ENCODE peak calls at places on chromosome 11, in seven cellular contexts. W is NT2/D1, V is H1, M is HepG2, A is SK-N-SH, G is K562, T is GM12878. S is an unnamed sample.
A peak's percentile ranks its signal among the peaks of the same experiment; 100 is the strongest.

GRCh38 chr11:64531906-64532312 is 59.1 kb upstream of the SLC22A12 start:
- DNase-seq in W (no peak), V (no peak), M (no peak), A (no peak), G (no peak), T (no peak), S (no peak)

GRCh38 chr11:118251858-118252652 is at the start of gene MPZL3:
- DNase-seq in W (peak; percentile 79), V (peak; percentile 29), M (peak; percentile 91), A (peak; percentile 74), G (peak; percentile 82), T (peak; percentile 85), S (peak; percentile 96)

GRCh38 chr11:124080319-124081001 is 34.8 kb upstream of the VWA5A start:
- DNase-seq in W (no peak), V (no peak), M (no peak), A (no peak), G (no peak), T (no peak), S (no peak)

GRCh38 chr11:3609416-3610265 is 32.2 kb downstream of the ART5 start:
- DNase-seq in W (peak; percentile 50), V (no peak), M (peak; percentile 13), A (peak; percentile 75), G (peak; percentile 56), T (no peak), S (peak; percentile 35)

GRCh38 chr11:921921-922678 is 3.6 kb upstream of the AP2A2 start:
- DNase-seq in W (no peak), V (no peak), M (no peak), A (no peak), G (peak; percentile 57), T (no peak), S (no peak)

GRCh38 chr11:111696556-111696955 is 69.6 kb downstream of the PPP2R1B start:
- DNase-seq in W (no peak), V (no peak), M (no peak), A (no peak), G (no peak), T (no peak), S (no peak)

GRCh38 chr11:12802418-12803085 is 128.3 kb downstream of the TEAD1 start:
- DNase-seq in W (no peak), V (no peak), M (peak; percentile 99), A (no peak), G (peak; percentile 61), T (no peak), S (peak; percentile 97)

GRCh38 chr11:108414958-108415357 is 52.4 kb downstream of the C11orf65 start:
- DNase-seq in W (no peak), V (no peak), M (no peak), A (no peak), G (no peak), T (no peak), S (no peak)

GRCh38 chr11:106409201-106409600 is 331.7 kb downstream of the AASDHPPT start:
- DNase-seq in W (no peak), V (no peak), M (no peak), A (no peak), G (no peak), T (no peak), S (no peak)

GRCh38 chr11:115119136-115119535 is 385.1 kb downstream of the CADM1 start:
- DNase-seq in W (no peak), V (no peak), M (no peak), A (no peak), G (no peak), T (no peak), S (no peak)

GRCh38 chr11:108524422-108524821 is 26.2 kb upstream of the POGLUT3 start:
- DNase-seq in W (no peak), V (no peak), M (no peak), A (no peak), G (no peak), T (no peak), S (no peak)

GRCh38 chr11:23653071-23653675 is 792.9 kb upstream of the CCDC179 start:
- DNase-seq in W (no peak), V (no peak), M (no peak), A (no peak), G (no peak), T (no peak), S (no peak)

GRCh38 chr11:120295110-120295509 is 30.0 kb upstream of the TLCD5 start:
- DNase-seq in W (no peak), V (no peak), M (no peak), A (peak; percentile 72), G (no peak), T (no peak), S (no peak)
- TF ChIP-seq YY1 in W (no peak), V (no peak), M (no peak), A (peak; percentile 42), G (no peak), T (no peak), S (no peak)

GRCh38 chr11:130323452-130324448 is 9.0 kb upstream of the ZBTB44 start:
- DNase-seq in W (no peak), V (no peak), M (no peak), A (no peak), G (no peak), T (no peak), S (no peak)
- TF ChIP-seq YY1 in W (no peak), V (no peak), M (no peak), A (no peak), G (no peak), T (no peak), S (no peak)

DNA sequence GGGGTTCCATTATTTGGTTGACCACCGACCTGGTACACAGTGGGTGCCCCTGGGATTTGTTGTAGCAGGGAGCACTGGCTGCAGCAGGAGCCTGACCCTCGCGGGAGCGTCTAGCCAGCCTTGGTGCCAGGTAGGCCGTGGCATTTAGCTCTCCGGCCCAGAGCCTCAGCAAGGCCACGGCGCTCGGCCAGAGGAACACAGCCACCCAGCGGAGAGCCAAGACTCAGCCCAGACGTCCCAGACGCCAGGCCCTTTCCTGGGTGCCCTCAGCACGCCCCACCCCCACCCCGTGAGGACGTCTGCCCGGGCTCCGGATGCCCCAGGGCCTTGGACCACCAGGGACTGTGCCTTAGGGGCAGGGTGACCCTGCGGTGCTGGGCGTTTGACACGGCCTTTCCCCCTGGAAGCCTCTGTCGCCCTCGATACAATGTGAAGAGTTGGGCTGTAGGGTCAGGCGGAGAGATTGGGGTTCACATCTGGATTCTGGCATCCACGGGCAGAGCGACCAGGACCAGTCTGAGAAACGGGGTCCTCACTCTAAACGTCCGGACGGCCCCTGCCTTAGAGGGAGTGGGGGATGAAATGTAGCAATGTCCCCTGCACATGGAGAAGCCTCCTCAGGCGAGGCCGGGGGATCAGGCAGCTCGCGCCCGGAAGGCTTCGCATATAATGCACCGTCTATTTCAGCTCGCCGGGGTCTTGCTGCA is 99.2 kb upstream of the FGF3 start:
- DNase-seq in W (no peak), V (no peak), M (no peak), A (no peak), G (no peak), T (no peak), S (no peak)
- TF ChIP-seq YY1 in W (no peak), V (no peak), M (no peak), A (no peak), G (no peak), T (no peak), S (no peak)

GRCh38 chr11:126216526-126217305 is 5.1 kb downstream of the FAM118B start:
- DNase-seq in W (no peak), V (no peak), M (no peak), A (no peak), G (no peak), T (no peak), S (no peak)

GRCh38 chr11:126214446-126215240 is 3.1 kb downstream of the FAM118B start:
- DNase-seq in W (no peak), V (no peak), M (no peak), A (no peak), G (no peak), T (no peak), S (no peak)

GRCh38 chr11:126211236-126212088 is at the start of the genes FAM118B and RPUSD4:
- DNase-seq in W (peak; percentile 96), V (peak; percentile 90), M (peak; percentile 90), A (peak; percentile 99), G (peak; percentile 99), T (peak; percentile 87), S (peak; percentile 87)

GRCh38 chr11:126210871-126211235 is 597 bp downstream of the RPUSD4 start:
- DNase-seq in W (no peak), V (no peak), M (no peak), A (peak; percentile 24), G (no peak), T (no peak), S (no peak)

DNA sequence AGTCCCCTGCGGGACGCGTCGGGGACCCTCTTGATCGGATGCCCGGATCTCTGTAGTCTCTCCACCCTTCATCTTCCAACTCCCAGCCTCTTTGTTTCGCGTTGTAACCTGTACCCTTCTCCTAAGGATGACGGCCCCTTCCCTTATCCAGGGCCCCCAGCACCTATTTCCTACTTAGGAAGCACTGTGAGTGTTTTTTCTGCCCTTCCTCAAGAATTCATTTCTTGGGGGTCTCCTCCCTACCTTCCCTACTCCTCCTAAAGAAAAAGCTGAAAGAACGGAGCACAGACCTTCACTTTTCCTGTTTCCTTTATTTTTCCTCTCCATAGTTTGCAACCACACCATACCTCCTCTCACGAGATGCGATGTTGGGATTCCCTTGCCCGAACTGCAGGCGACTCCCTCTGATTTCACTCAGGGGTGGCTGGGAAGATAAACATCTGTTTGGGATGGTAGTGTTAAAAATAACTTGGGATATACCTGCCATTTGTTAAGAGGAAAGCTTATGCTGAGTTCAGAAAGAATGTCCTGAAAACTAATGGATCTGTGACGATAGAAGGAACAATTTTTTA is 593 bp downstream of the FAM118B start:
- DNase-seq in W (no peak), V (no peak), M (no peak), A (no peak), G (no peak), T (no peak), S (no peak)
- TF ChIP-seq YY1 in W (no peak), V (no peak), M (no peak), A (no peak), G (no peak), T (no peak), S (no peak)

DNA sequence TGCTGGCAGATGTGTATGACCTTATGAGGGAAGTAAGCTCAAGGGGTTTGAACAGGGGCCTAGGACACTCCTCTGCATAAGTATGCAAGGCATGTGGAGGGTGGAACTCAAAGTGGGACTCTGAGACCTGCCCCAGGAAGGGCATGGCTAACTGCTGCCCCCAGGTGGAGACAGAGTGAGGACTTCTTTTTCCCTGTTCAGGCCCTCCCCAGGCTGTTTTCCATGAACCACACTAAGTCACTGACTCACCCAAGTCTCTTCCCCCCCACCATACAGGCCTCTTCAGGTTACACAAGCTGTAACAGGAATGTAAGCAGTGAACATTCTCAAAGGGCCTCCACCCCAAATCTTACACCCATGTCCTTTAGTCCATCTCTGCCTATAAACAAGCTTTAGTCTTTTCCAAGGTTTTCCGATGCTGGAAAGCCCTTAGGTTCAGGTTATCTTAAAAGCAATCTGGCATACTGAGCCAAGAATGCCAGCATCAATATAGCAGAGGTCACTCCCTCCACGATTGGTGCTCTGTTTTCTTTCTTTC is 13.1 kb downstream of the EEF1G start:
- DNase-seq in W (peak; percentile 95), V (peak; percentile 93), M (peak; percentile 91), A (peak; percentile 65), G (peak; percentile 85), T (no peak), S (peak; percentile 92)
- TF ChIP-seq YY1 in W (no peak), V (no peak), M (no peak), A (no peak), G (no peak), T (peak; percentile 51), S (peak; percentile 30)

GRCh38 chr11:73982595-73982989 is at the start of gene UCP2:
- DNase-seq in W (peak; percentile 36), V (no peak), M (no peak), A (peak; percentile 95), G (peak; percentile 91), T (no peak), S (no peak)
- TF ChIP-seq YY1 in W (no peak), V (no peak), M (peak; percentile 43), A (peak; percentile 10), G (no peak), T (no peak), S (no peak)

S was measured in HCT116.